ENCODE peak calls at places on chromosomes 7 and 10, in four cellular contexts. J, Q, K and G are unnamed samples.

GRCh38 chr7:74222851-74223710 is 13.3 kb downstream of the LAT2 start:
- DNase-seq in J (no peak), Q (no peak), K (no peak), G (no peak)

GRCh38 chr7:45596665-45597095 is 22.5 kb downstream of the ADCY1 start:
- DNase-seq in J (no peak), Q (no peak), K (no peak), G (no peak)

GRCh38 chr7:102008535-102009262 is 191.3 kb downstream of the CUX1 start:
- DNase-seq in J (peak), Q (no peak), K (no peak), G (no peak)

GRCh38 chr10:24310104-24310503 is 101.2 kb downstream of the KIAA1217 start:
- DNase-seq in J (no peak), Q (no peak), K (no peak), G (no peak)

GRCh38 chr7:90749774-90750173 is 153.7 kb downstream of the CDK14 start:
- DNase-seq in J (no peak), Q (no peak), K (no peak), G (no peak)

GRCh38 chr7:77800158-77800557 is 1.6 kb downstream of the PHTF2 start:
- DNase-seq in J (no peak), Q (no peak), K (no peak), G (no peak)

GRCh38 chr10:129756912-129757861 is 206.9 kb downstream of the EBF3 start:
- DNase-seq in J (peak), Q (peak), K (peak), G (peak)

GRCh38 chr10:27794157-27794556 is 48.5 kb upstream of the MKX start:
- DNase-seq in J (no peak), Q (no peak), K (no peak), G (no peak)

GRCh38 chr10:122263971-122264370 is 7.1 kb upstream of the BTBD16 start:
- DNase-seq in J (no peak), Q (no peak), K (no peak), G (peak)

GRCh38 chr7:45183711-45184210 is 26.2 kb downstream of the RAMP3 start:
- DNase-seq in J (no peak), Q (no peak), K (no peak), G (no peak)

GRCh38 chr10:32971536-32972091 is 13.6 kb upstream of the ITGB1 start:
- DNase-seq in J (no peak), Q (no peak), K (no peak), G (no peak)